ENCODE peak calls at places on chromosomes 11 and 22, in ten cellular contexts. I is KBM-7; R is HCT116; W is GDM1; V is HS-5; C is activated CD4-positive, alpha-beta T cell treated with anti-CD3 and anti-CD28 coated beads, Interleukin-2, amount 50 U/mL, for 24 hours; K is NB4; Y is upper lobe of right lung; J is activated T-cell treated with anti-CD3 and anti-CD28 coated beads, Interleukin-2, amount 50 U/mL, for 72 hours; F is osteocyte. M is an unnamed sample.
A peak's percentile ranks its signal among the peaks of the same experiment; 100 is the strongest.

GRCh38 chr11:3155216-3155615 is 9.9 kb downstream of the OSBPL5 start:
- DNase-seq in I (no peak), R (no peak), W (no peak), V (no peak), C (no peak), K (peak; percentile 21), Y (peak; percentile 56), J (no peak), F (no peak), M (no peak)

GRCh38 chr11:110565690-110566336 is 136.1 kb downstream of the FDX1 start:
- DNase-seq in I (no peak), R (no peak), W (no peak), V (no peak), C (no peak), K (peak; percentile 36), Y (peak; percentile 70), J (no peak), F (no peak), M (no peak)

GRCh38 chr22:38120359-38121110 is 10.1 kb upstream of the BAIAP2L2 start:
- DNase-seq in I (no peak), R (no peak), W (no peak), V (no peak), C (no peak), K (no peak), Y (no peak), J (no peak), F (no peak), M (no peak)

GRCh38 chr22:16954060-16954403 is 54.0 kb downstream of the GAB4 start:
- DNase-seq in I (no peak), R (no peak), W (no peak), V (no peak), C (no peak), K (no peak), Y (no peak), J (no peak), F (peak; percentile 51), M (no peak)

GRCh38 chr11:33930317-33931021 is 38.6 kb upstream of the LMO2 start:
- DNase-seq in I (peak; percentile 97), R (no peak), W (peak; percentile 57), V (no peak), C (no peak), K (peak; percentile 98), Y (no peak), J (no peak), F (no peak), M (no peak)

GRCh38 chr22:45083659-45084305 is 74.0 kb upstream of the PHF21B start:
- DNase-seq in I (no peak), R (no peak), W (no peak), V (peak; percentile 81), C (no peak), K (no peak), Y (no peak), J (peak; percentile 57), F (no peak), M (no peak)

GRCh38 chr22:45284705-45285305 is at the start of gene UPK3A:
- DNase-seq in I (no peak), R (peak; percentile 33), W (no peak), V (no peak), C (no peak), K (peak; percentile 57), Y (peak; percentile 90), J (peak; percentile 79), F (no peak), M (no peak)

GRCh38 chr11:62400281-62400680 is 18.6 kb upstream of the SCGB1A1 start:
- DNase-seq in I (no peak), R (no peak), W (no peak), V (no peak), C (no peak), K (no peak), Y (peak; percentile 30), J (no peak), F (no peak), M (no peak)

GRCh38 chr11:134654161-134654915 is 242.3 kb upstream of the B3GAT1 start:
- DNase-seq in I (no peak), R (no peak), W (no peak), V (no peak), C (no peak), K (no peak), Y (peak; percentile 33), J (peak; percentile 36), F (peak; percentile 64), M (no peak)

GRCh38 chr22:49885281-49885680 is 31.6 kb downstream of the ZBED4 start:
- DNase-seq in I (no peak), R (no peak), W (no peak), V (no peak), C (no peak), K (no peak), Y (peak; percentile 33), J (no peak), F (no peak), M (no peak)

GRCh38 chr11:11382858-11383532 is 29.9 kb upstream of the CSNK2A3 start:
- DNase-seq in I (no peak), R (no peak), W (no peak), V (no peak), C (no peak), K (no peak), Y (no peak), J (no peak), F (peak; percentile 64), M (no peak)

M was measured in SW 1271.